ENCODE peak calls at places on chromosomes 12 and 14, in eight cellular contexts. M, D, E, I, T, Z, U and O are unnamed samples.

GRCh38 chr14:46747253-46747652 is 95.7 kb upstream of the RPL10L start:
- DNase-seq in I (no peak), D (no peak), U (no peak), T (no peak), Z (no peak), M (no peak), E (no peak), O (no peak)

GRCh38 chr12:118850244-118850825 is 131.0 kb upstream of the SRRM4 start:
- DNase-seq in U (no peak), E (peak), D (peak), Z (no peak), T (no peak), I (peak), M (no peak), O (peak)

GRCh38 chr14:22748691-22749090 is 17.8 kb upstream of the OXA1L start:
- DNase-seq in D (no peak), T (no peak), Z (no peak), U (no peak), E (no peak), M (no peak), I (no peak), O (no peak)

GRCh38 chr12:124543052-124543590 is 24.3 kb downstream of the NCOR2 start:
- DNase-seq in U (no peak), I (no peak), E (no peak), M (no peak), D (no peak), T (peak), Z (peak), O (peak)

GRCh38 chr12:46332260-46332659 is 40.3 kb downstream of the SLC38A2 start:
- DNase-seq in I (no peak), U (no peak), M (no peak), T (no peak), E (no peak), Z (no peak), D (no peak), O (no peak)

GRCh38 chr12:25187781-25188180 is 7.2 kb downstream of the DNAI7 start:
- DNase-seq in T (no peak), M (no peak), U (no peak), I (no peak), Z (no peak), D (no peak), E (no peak), O (no peak)

GRCh38 chr14:25120261-25120660 is 70.3 kb upstream of the STXBP6 start:
- DNase-seq in I (no peak), D (no peak), U (no peak), M (no peak), T (no peak), E (no peak), Z (no peak), O (no peak)

GRCh38 chr14:103519837-103520212 is 2.8 kb downstream of the CKB start:
- DNase-seq in D (no peak), Z (peak), U (no peak), E (no peak), M (peak), I (no peak), T (peak), O (no peak)

GRCh38 chr12:51391047-51391837 is at the start of gene GALNT6:
- DNase-seq in Z (peak), T (peak), E (peak), U (no peak), I (peak), M (peak), D (no peak), O (peak)

GRCh38 chr14:89767861-89768268 is 186.7 kb downstream of the EFCAB11 start:
- DNase-seq in I (no peak), U (no peak), Z (no peak), T (no peak), E (peak), M (no peak), D (peak), O (peak)

GRCh38 chr12:67735868-67736267 is 87.3 kb downstream of the DYRK2 start:
- DNase-seq in Z (no peak), D (no peak), M (no peak), E (no peak), I (no peak), T (no peak), U (no peak), O (no peak)

GRCh38 chr14:94345344-94346072 is 22.4 kb upstream of the SERPINA6 start:
- DNase-seq in I (no peak), U (no peak), D (peak), M (no peak), E (no peak), T (no peak), Z (no peak), O (no peak)

GRCh38 chr12:114664661-114665320 is 19.2 kb downstream of the TBX3 start:
- DNase-seq in U (no peak), T (peak), Z (no peak), I (peak), D (no peak), E (no peak), M (no peak), O (no peak)

GRCh38 chr12:127629066-127629820 is 637.7 kb upstream of the TMEM132C start:
- DNase-seq in U (no peak), E (no peak), Z (no peak), D (no peak), T (no peak), M (no peak), I (no peak), O (no peak)

GRCh38 chr12:40692617-40693502 is 621 bp downstream of the CNTN1 start:
- DNase-seq in D (no peak), U (no peak), I (peak), Z (peak), E (no peak), M (no peak), T (peak), O (no peak)

GRCh38 chr14:94764573-94764972 is 5.3 kb downstream of the GSC start:
- DNase-seq in T (no peak), U (no peak), M (no peak), I (no peak), E (no peak), Z (peak), D (no peak), O (no peak)

GRCh38 chr12:3182426-3182825 is 105.2 kb downstream of the TSPAN9 start:
- DNase-seq in D (no peak), U (no peak), M (no peak), T (no peak), Z (no peak), E (no peak), I (no peak), O (no peak)

GRCh38 chr14:67532998-67533753 is at the start of gene PLEKHH1:
- DNase-seq in I (peak), M (peak), U (no peak), T (peak), Z (peak), D (peak), E (peak), O (peak)

GRCh38 chr12:27193106-27193505 is 51.0 kb upstream of the STK38L start:
- DNase-seq in T (no peak), U (no peak), I (no peak), E (no peak), M (no peak), Z (no peak), D (no peak), O (no peak)

GRCh38 chr12:104516821-104517220 is 60.1 kb downstream of the CHST11 start:
- DNase-seq in I (no peak), E (no peak), U (no peak), Z (no peak), D (no peak), M (no peak), T (no peak), O (no peak)

GRCh38 chr12:25692115-25693035 is 139.3 kb upstream of the LMNTD1 start:
- DNase-seq in U (no peak), M (no peak), D (no peak), I (no peak), T (no peak), E (no peak), Z (no peak), O (no peak)

GRCh38 chr12:116366456-116366776 is 88.9 kb upstream of the MED13L start:
- DNase-seq in D (no peak), U (no peak), I (no peak), T (no peak), M (peak), Z (no peak), E (no peak), O (no peak)
- TF ChIP-seq POLR2AphosphoS5 in D (no peak), U (no peak), I (no peak), T (no peak), M (peak), Z (no peak), E (no peak), O (no peak)

DNA sequence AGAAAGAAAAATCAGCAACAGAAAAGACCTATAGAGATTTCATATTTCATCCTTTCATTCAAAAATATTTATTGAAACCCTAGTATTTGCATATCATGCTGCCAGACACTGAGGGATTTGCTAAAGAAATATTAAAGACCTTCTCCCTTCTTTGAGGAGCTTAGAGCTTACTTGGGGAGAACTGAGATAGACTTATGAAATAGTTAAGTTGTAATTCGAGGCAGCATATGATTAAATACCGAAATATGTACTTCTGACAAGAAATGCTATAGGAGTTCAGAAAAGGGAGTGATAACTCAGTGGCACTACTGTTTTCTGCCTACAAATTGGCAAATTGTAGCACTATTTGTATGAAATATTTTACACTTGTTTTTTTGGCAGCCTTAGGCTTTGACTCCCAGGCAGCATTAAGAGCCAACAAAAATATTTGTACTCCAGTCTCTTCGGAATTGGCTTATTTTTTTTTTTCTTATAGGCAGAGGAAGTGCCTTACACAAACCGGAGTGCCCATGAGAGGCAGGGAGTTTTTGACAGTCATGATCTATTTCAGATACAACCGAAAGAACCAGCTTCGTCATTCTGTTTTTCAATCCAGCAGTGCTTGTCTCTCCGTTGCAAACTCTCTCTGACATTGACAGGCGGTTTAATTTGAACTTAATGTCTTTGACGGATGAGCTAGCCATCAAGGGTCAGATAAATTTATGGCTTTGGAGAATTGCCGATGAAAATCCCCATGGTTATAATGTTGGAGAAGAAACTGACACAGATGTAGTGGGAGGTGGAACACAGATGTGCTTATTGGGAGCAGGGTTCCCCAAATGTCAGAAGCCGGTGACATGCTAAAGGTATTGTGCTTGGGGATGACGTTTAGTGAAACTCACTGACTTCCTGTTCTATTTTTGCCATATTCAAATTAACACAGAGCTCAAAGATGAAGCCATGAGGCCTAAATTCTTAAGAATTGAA is 59.4 kb downstream of the PLXNC1 start:
- DNase-seq in M (no peak), D (no peak), E (peak), T (no peak), Z (no peak), I (no peak), U (no peak), O (peak)
- TF ChIP-seq POLR2A in M (no peak), D (no peak), E (peak), T (no peak), Z (peak), I (no peak), U (no peak), O (peak)

GRCh38 chr14:81221579-81222102 is 882 bp upstream of the GTF2A1 start:
- DNase-seq in M (no peak), U (no peak), Z (no peak), D (no peak), I (no peak), T (no peak), E (no peak), O (no peak)
- TF ChIP-seq POLR2AphosphoS5 in M (no peak), U (no peak), Z (no peak), D (no peak), I (no peak), T (no peak), E (no peak), O (no peak)

GRCh38 chr12:113208041-113208934 is 13.0 kb upstream of the TPCN1 start:
- DNase-seq in U (no peak), Z (peak), E (peak), D (no peak), T (no peak), I (no peak), M (peak), O (peak)

GRCh38 chr12:113203852-113204760 is 17.2 kb upstream of the TPCN1 start:
- DNase-seq in D (no peak), I (no peak), Z (no peak), U (no peak), T (no peak), E (no peak), M (no peak), O (no peak)

GRCh38 chr12:113211160-113211559 is 10.1 kb upstream of the TPCN1 start:
- DNase-seq in E (no peak), I (no peak), Z (no peak), U (no peak), T (no peak), M (no peak), D (no peak), O (no peak)

GRCh38 chr12:113204806-113205205 is 16.5 kb upstream of the TPCN1 start:
- DNase-seq in D (no peak), U (no peak), T (no peak), M (no peak), I (no peak), Z (no peak), E (no peak), O (no peak)

DNA sequence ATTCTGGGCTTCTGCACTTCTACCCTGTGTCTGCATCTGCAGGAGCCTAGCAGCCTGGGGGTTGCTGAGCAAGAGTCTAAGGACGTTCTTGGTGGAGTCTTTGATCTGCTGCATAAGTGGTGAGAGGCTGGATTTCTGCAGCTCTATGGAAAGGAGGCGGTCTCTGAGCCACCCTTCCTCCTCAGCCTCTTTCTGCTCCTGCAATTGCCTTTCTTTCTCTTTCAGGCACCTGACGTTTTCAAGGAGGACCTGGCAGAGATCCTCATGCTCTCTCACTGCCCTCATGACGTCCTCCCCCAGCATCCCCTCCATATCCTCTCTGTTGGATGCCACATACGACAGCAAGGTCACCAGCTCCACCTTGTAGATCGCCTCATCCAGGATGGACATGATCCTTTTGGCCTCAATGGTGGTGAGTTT is 13.6 kb upstream of the TPCN1 start:
- DNase-seq in U (no peak), E (no peak), D (no peak), M (no peak), Z (no peak), I (no peak), T (no peak), O (no peak)
- TF ChIP-seq POLR2A in U (no peak), E (no peak), D (no peak), M (no peak), Z (no peak), I (no peak), T (no peak), O (no peak)

GRCh38 chr12:62632521-62632920 is 165.9 kb downstream of the MON2 start:
- DNase-seq in T (peak), Z (peak), I (peak), M (no peak), U (no peak), D (no peak), E (peak), O (peak)
- TF ChIP-seq POLR2AphosphoS5 in T (no peak), Z (no peak), I (no peak), M (no peak), U (no peak), D (no peak), E (no peak), O (no peak)

GRCh38 chr14:68977137-68977740 is 1.9 kb downstream of the ACTN1 start:
- DNase-seq in I (no peak), M (no peak), Z (peak), T (peak), U (no peak), D (no peak), E (no peak), O (no peak)
- TF ChIP-seq POLR2A in I (no peak), M (no peak), Z (no peak), T (no peak), U (no peak), D (no peak), E (no peak), O (no peak)

GRCh38 chr14:29905549-29905948 is 22.1 kb downstream of the PRKD1 start:
- DNase-seq in I (no peak), M (no peak), D (no peak), Z (no peak), U (no peak), T (no peak), E (no peak), O (no peak)
- TF ChIP-seq POLR2AphosphoS5 in I (no peak), M (no peak), D (no peak), Z (no peak), U (no peak), T (no peak), E (no peak), O (no peak)

DNA sequence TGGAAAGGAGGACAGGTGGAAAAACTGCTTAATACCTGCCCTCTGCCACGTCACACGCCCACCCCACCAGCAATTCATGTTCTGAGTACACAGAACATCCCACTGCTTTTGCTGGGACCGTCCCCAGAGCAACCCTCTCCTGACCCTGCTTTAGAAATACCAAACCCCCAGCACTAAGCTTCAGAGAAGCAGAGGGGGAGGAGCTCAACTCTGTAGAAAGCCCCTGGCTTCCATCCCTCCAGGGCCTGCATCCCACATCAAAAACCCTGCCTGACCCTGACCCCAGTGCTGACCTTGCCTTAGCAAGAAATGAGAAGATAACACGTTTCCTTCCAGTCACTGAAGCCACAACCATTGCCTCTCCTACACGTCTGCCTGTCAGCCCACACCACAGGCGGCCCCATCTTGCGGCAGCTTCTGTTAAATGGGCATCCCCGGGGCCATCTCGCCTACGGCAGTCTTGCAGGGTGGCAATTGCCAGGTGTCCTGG is 19.7 kb downstream of the VDR start:
- DNase-seq in D (no peak), M (no peak), I (no peak), U (no peak), E (no peak), T (no peak), Z (no peak), O (no peak)
- TF ChIP-seq POLR2A in D (no peak), M (no peak), I (no peak), U (no peak), E (no peak), T (no peak), Z (no peak), O (no peak)

GRCh38 chr12:112973712-112974305 is 4.5 kb upstream of the OAS2 start:
- DNase-seq in M (no peak), I (no peak), E (no peak), Z (no peak), D (no peak), T (no peak), U (no peak), O (no peak)

GRCh38 chr12:112969547-112970306 is 8.6 kb upstream of the OAS2 start:
- DNase-seq in Z (no peak), E (no peak), U (no peak), M (no peak), T (no peak), D (no peak), I (no peak), O (no peak)

GRCh38 chr12:112970391-112970790 is 7.9 kb upstream of the OAS2 start:
- DNase-seq in U (no peak), M (no peak), E (no peak), I (no peak), Z (no peak), D (no peak), T (no peak), O (no peak)

GRCh38 chr12:112973016-112973711 is 5.2 kb upstream of the OAS2 start:
- DNase-seq in D (no peak), I (no peak), M (no peak), T (no peak), E (no peak), U (no peak), Z (no peak), O (no peak)

DNA sequence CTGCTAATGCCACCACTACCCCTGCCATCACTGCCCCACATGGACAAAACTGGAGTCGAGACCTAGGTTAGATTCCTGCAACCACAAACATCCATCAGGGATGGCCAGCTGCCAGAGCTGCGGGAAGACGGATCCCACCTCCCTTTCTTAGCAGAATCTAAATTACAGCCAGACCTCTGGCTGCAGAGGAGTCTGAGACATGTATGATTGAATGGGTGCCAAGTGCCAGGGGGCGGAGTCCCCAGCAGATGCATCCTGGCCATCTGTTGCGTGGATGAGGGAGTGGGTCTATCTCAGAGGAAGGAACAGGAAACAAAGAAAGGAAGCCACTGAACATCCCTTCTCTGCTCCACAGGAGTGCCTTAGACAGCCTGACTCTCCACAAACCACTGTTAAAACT is 7.1 kb upstream of the OAS2 start:
- DNase-seq in Z (no peak), D (no peak), I (no peak), U (no peak), E (no peak), T (no peak), M (no peak), O (no peak)
- TF ChIP-seq POLR2AphosphoS5 in Z (peak), D (no peak), I (no peak), U (no peak), E (no peak), T (no peak), M (no peak), O (no peak)

DNA sequence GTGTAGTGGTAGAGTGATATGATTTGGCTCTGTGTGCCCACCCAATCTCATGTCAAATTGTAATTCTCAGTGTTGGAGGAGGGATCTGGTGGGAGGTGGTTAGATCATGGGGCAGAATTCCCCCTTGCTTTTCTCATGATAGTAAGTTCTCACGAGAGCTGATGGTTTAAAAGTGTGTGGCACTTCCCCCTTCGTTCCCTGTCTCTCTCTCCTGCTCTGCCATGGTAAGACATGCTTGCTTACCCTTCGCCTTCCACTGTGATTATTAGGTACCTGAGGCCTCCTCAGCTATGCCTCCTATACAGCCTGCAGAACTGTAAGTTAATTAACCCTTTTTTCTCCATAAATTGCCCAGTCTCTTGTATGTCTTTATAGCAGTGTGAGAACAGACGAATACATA is 115.7 kb upstream of the FUT8 start:
- DNase-seq in M (peak), D (no peak), E (no peak), T (no peak), I (no peak), U (no peak), Z (no peak), O (no peak)
- TF ChIP-seq POLR2A in M (no peak), D (no peak), E (no peak), T (no peak), I (no peak), U (no peak), Z (no peak), O (peak)